ENCODE peak calls at places on chromosomes 11 and 22, in nine cellular contexts. C is AG10803; F is CD4-positive, alpha-beta T cell; I is ascending aorta; R is AG04450; U is fibroblast of lung; Z is PC-9; T is brain microvascular endothelial cell; H is tibial nerve. S is an unnamed sample.

GRCh38 chr11:3218483-3219280 is at the start of gene MRGPRG:
- DNase-seq in U (no peak), Z (no peak), T (no peak), H (no peak), R (no peak), C (no peak), F (no peak), I (peak; percentile 53), S (no peak)

GRCh38 chr11:57490456-57491248 is 24.9 kb downstream of the SLC43A1 start:
- DNase-seq in C (no peak), T (peak; percentile 34), I (no peak), Z (no peak), R (no peak), H (no peak), F (no peak), U (peak; percentile 48), S (no peak)

GRCh38 chr11:326842-327580 is 6.4 kb upstream of the IFITM3 start:
- DNase-seq in C (no peak), U (peak; percentile 71), Z (no peak), T (peak; percentile 59), I (peak; percentile 92), F (peak; percentile 60), H (peak; percentile 91), R (no peak), S (peak; percentile 74)

GRCh38 chr11:83676061-83676460 is 389.9 kb upstream of the CCDC90B start:
- DNase-seq in C (no peak), I (no peak), T (no peak), Z (no peak), R (no peak), U (no peak), F (no peak), H (no peak), S (no peak)

GRCh38 chr22:49350441-49351121 is 477.1 kb downstream of the BRD1 start:
- DNase-seq in R (no peak), U (no peak), F (no peak), H (no peak), Z (no peak), T (no peak), C (no peak), I (peak; percentile 53), S (no peak)

GRCh38 chr22:27283714-27284113 is 517.8 kb downstream of the MN1 start:
- DNase-seq in U (no peak), R (no peak), T (no peak), I (no peak), H (no peak), Z (no peak), F (no peak), C (no peak), S (no peak)

GRCh38 chr11:14179126-14179820 is 179.7 kb downstream of the RRAS2 start:
- DNase-seq in F (no peak), U (peak; percentile 97), I (no peak), R (no peak), H (no peak), C (peak; percentile 89), T (no peak), Z (no peak), S (peak; percentile 63)

GRCh38 chr11:36385121-36385530 is 89.0 kb downstream of the PRR5L start:
- DNase-seq in C (peak; percentile 46), T (no peak), R (peak; percentile 72), F (no peak), H (no peak), Z (peak; percentile 56), I (no peak), U (peak; percentile 98), S (peak; percentile 95)

DNA sequence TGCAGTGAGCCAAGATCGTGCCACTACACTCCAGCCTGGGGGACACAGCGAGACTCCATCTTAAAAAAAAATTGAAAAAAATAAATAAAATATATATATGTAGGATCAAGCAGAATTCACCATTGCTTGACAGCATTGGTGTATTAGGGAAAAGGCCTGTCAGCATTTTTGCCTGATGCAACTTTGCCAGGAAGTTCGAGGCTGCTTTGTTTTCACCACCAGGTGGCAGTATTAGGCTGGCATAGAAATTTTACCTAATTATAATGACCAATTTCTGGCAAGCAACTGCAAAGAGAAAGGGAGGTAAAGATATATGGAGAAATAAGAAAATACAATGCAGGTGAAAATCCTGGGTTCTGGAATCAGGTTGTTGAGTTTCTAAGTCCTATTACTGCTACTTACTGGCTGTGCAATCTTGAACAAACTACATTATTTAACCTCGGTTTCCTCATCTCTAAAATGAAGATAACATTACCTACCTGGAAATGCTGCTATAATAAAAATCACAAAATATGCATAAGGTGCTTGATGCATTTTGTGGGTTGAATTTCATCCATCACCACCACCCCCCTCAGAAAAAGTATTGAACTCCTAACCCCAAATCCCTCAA is 24.7 kb downstream of the LAYN start:
- DNase-seq in C (peak; percentile 78), Z (peak; percentile 74), R (no peak), U (peak; percentile 88), T (peak; percentile 79), I (peak; percentile 85), F (peak; percentile 46), H (peak; percentile 83), S (peak; percentile 83)
- TF ChIP-seq CTCF in C (peak; percentile 87), Z (peak; percentile 93), R (peak; percentile 88), U (peak; percentile 78), T (peak; percentile 85), I (peak; percentile 92), F (peak; percentile 96), H (peak; percentile 84), S (peak; percentile 79)

DNA sequence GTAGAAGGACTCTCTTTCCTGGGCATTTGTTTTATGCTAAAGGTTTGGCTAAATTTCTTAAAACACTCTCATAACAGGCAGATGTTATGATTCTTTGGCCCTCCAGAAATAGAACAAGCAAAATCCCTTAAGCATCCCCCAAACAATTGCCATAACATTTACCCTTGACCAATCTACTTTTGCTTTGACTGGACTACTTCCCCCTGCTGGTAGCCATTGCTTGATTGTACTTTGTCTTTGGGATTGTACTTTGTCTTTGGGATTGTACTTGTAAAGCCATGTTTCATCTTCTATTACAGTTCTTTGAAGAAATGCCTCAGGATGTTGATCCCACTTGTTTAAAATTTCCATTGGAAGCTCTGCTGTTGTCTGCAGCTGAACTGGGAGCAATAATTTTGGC is 53.3 kb upstream of the GLYAT start:
- DNase-seq in Z (no peak), U (no peak), I (no peak), T (no peak), H (no peak), R (no peak), F (no peak), C (no peak), S (no peak)
- TF ChIP-seq CTCF in Z (peak; percentile 29), U (no peak), I (no peak), T (peak; percentile 9), H (no peak), R (no peak), F (no peak), C (peak; percentile 20), S (no peak)

GRCh38 chr22:31629741-31630184 is 32.3 kb downstream of the PISD start:
- DNase-seq in F (no peak), U (no peak), I (no peak), Z (no peak), T (no peak), R (no peak), C (no peak), H (no peak), S (no peak)

GRCh38 chr22:31627223-31627731 is 34.7 kb downstream of the PISD start:
- DNase-seq in C (no peak), U (no peak), Z (no peak), T (no peak), I (no peak), F (no peak), H (no peak), R (no peak), S (no peak)

GRCh38 chr22:31630331-31631329 is 31.4 kb downstream of the PISD start:
- DNase-seq in C (peak; percentile 51), U (peak; percentile 72), T (peak; percentile 58), F (peak; percentile 88), H (peak; percentile 55), I (peak; percentile 91), R (no peak), Z (peak; percentile 78), S (peak; percentile 88)

GRCh38 chr22:31628362-31628761 is 33.7 kb downstream of the PISD start:
- DNase-seq in T (no peak), F (no peak), C (no peak), R (no peak), H (no peak), I (no peak), Z (no peak), U (no peak), S (no peak)

DNA sequence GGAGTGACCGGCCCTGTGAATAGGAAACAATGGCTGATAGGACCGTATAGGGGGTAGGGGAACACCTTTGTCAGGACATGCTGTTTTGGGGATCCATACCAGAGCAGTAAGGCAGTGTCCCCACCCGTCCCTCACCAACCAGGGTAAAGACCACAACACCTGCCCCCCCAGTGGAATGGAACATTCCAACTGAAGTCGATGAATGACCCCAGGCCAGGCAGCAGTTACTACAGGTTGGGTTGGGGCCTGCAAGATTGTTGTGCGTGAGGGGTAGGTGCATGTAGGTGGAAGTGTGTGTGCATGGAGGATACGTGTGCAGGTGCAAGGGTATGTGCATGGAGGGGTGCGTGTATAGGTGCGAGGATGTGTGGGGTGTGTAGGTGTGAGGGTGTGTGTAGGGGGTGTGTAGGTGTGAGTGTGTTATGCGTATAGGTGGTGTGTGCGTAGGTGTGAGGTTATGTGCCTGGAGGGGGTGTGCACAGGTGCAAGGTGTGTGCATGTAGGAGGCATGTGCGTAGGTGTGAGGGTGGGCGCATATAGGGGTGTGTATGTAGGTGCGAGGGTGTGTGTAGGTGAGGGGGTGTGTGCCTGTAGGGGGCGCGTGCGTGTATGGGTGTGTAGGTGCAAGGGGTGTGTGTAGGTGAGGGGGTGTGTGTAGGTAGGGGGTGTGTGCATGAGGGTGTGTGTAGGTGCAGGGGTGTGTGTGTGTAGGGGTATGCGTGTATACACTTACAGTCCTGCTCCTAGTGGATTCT is 32.9 kb downstream of the PISD start:
- DNase-seq in I (no peak), T (no peak), R (no peak), F (peak; percentile 15), Z (no peak), H (no peak), U (no peak), C (no peak), S (no peak)
- TF ChIP-seq CTCF in I (no peak), T (no peak), R (no peak), F (no peak), Z (no peak), H (no peak), U (no peak), C (no peak), S (peak; percentile 11)

DNA sequence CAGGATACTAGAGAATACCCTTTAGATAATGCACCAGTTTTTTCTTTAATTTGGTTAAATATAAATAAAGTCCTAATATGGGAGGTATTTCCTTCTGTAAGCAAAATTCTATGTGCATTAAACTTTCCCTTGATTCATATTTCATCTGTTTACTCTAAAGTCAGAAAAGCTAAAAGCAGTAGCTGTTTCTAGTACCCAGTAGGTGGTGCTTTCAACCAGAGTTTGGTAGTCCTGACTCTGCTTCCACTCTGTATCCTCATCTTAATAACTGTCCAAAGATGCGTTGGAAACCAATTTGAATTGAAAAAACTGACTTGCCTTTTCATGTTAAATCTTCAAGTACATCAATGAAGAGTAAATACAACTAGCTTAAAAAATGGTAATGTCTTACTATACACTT is 1065.2 kb downstream of the JRKL start:
- DNase-seq in H (no peak), R (no peak), F (no peak), I (no peak), C (no peak), U (peak; percentile 54), Z (no peak), T (peak; percentile 37), S (peak; percentile 6)
- TF ChIP-seq CTCF in H (no peak), R (peak; percentile 4), F (no peak), I (no peak), C (no peak), U (no peak), Z (peak; percentile 43), T (peak; percentile 72), S (peak; percentile 24)